ENCODE peak calls at places on chromosome 12, in six cellular contexts. W is PC-9, J is psoas muscle, R is GM12865, X is neural progenitor cell, D is lower leg skin. K is an unnamed sample.

GRCh38 chr12:124406043-124406442 is 111.2 kb downstream of the RFLNA start:
- DNase-seq in J (no peak), D (no peak), X (no peak), W (no peak), R (no peak), K (no peak)

GRCh38 chr12:29889737-29890136 is 106.0 kb upstream of the TMTC1 start:
- DNase-seq in W (no peak), X (peak), J (peak), R (peak), D (no peak), K (no peak)

GRCh38 chr12:71441350-71441748 is 1.8 kb downstream of the LGR5 start:
- DNase-seq in R (no peak), J (no peak), D (no peak), W (no peak), X (no peak), K (no peak)

GRCh38 chr12:38771871-38772270 is 133.5 kb downstream of the CPNE8 start:
- DNase-seq in R (peak), W (no peak), J (no peak), D (no peak), X (no peak), K (no peak)

GRCh38 chr12:108822458-108823205 is 34.8 kb downstream of the SSH1 start:
- DNase-seq in J (no peak), W (peak), D (no peak), X (no peak), R (no peak), K (no peak)

GRCh38 chr12:74957636-74958035 is 252.0 kb downstream of the KCNC2 start:
- DNase-seq in J (no peak), R (no peak), X (no peak), W (no peak), D (no peak), K (no peak)

GRCh38 chr12:119980247-119980646 is 8.8 kb upstream of the BICDL1 start:
- DNase-seq in W (no peak), J (no peak), D (no peak), R (no peak), X (no peak), K (no peak)

GRCh38 chr12:64236549-64236948 is 14.5 kb upstream of the KICS2 start:
- DNase-seq in J (no peak), R (no peak), W (no peak), X (no peak), D (no peak), K (no peak)

GRCh38 chr12:123533672-123534643 is at the start of gene RILPL1:
- DNase-seq in W (peak), J (peak), D (peak), X (peak), R (peak), K (no peak)

GRCh38 chr12:56763753-56764657 is 881 bp downstream of the HSD17B6 start:
- DNase-seq in D (no peak), R (no peak), X (no peak), J (no peak), W (peak), K (peak)

DNA sequence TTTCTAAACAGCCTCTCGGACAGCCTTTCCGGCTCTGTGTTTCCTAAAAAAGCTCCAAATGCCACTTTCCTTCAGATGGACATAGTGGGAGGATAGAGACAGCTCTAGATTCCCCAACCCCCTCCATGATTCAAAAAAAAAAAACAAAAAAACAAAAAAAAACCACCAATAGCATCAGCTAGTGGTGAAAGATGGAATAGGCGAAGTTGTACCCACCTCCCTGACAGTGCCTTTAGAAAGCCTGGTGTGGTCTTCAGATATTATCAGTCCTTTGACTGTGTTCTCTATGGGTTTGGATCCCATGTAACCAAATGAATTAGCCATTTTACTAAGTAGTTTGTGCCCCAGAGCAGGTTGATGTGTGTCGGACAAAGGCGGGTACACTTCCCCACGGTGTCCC is 94.1 kb downstream of the PHETA1 start:
- DNase-seq in W (no peak), X (peak), D (no peak), J (no peak), R (no peak), K (no peak)
- TF ChIP-seq CTCF in W (peak), X (peak), D (no peak), J (no peak), R (peak), K (peak)

GRCh38 chr12:11771895-11772502 is 122.5 kb downstream of the ETV6 start:
- DNase-seq in X (no peak), D (no peak), J (no peak), R (peak), W (peak), K (peak)

GRCh38 chr12:11769723-11770514 is 120.4 kb downstream of the ETV6 start:
- DNase-seq in W (no peak), J (no peak), D (no peak), X (no peak), R (no peak), K (no peak)

GRCh38 chr12:11777962-11778361 is 128.5 kb downstream of the ETV6 start:
- DNase-seq in D (no peak), X (no peak), R (no peak), J (no peak), W (no peak), K (no peak)

GRCh38 chr12:11771356-11771755 is 121.9 kb downstream of the ETV6 start:
- DNase-seq in W (no peak), X (no peak), J (no peak), R (peak), D (no peak), K (no peak)

DNA sequence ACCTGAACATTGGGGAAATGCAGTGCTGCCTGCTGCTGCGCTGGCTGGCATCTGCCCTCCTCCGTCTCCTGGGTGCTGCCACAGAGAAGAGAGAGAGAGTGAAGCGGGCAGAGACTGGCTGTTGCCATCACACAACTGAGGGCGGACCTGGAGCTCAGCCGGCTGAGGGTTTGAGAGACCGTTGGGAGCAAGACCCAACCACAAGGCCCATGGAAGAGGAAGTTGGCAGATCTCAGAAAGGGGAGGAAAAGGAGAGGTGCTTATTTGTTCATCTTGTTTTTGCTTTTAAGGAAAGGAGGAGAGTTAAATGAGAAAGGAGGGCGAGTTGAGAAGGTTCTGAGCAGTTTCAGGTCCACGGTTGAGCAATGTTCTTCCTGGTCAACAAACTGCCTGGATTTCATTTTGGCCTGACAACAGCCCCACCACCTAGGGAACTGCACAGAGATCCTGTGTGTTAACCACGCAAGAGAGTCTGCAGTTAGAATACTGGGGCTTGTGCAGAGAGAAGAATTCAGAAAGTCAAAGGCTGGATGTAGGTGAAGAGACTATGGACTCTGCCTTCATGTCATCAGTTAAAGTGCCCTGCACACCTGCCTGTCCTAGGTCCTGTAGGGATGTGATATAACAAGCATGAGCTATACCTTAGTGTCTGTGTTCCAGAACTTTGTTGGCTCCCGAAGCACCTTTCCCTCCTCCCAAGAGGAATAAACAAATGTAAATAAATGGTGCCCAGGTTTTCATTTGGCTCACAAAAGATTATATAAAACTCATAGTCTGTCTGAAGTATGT is 124.6 kb downstream of the ETV6 start:
- DNase-seq in D (no peak), J (no peak), W (no peak), X (no peak), R (no peak), K (no peak)
- H3K4me3 ChIP-seq in D (no peak), J (no peak), W (no peak), X (no peak), R (no peak), K (no peak)

GRCh38 chr12:20946732-20947131 is 136.2 kb downstream of the SLCO1B3 start:
- DNase-seq in R (peak), X (peak), D (no peak), J (no peak), W (no peak), K (no peak)

DNA sequence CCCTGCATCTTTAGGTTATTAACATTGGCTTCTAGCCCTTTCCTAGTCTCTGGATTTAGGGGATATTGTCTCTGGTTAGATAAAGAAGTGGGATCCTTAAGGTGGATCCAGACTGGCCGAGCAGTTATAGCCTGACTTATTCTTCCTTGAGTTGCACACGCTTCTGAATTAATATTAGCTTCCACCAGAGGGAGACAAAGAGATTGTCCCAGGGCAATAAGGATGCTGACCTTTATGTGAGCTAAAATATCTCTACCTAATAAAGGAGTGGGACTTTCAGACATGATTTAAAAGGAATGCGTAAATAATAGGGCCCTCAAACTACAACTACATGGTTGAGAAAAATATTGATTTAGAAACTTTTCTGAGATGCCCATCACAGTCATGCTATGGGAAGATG is 139.7 kb downstream of the SLCO1B3 start:
- DNase-seq in J (no peak), W (no peak), X (peak), R (peak), D (no peak), K (no peak)
- TF ChIP-seq CTCF in J (no peak), W (peak), X (peak), R (peak), D (no peak), K (peak)

DNA sequence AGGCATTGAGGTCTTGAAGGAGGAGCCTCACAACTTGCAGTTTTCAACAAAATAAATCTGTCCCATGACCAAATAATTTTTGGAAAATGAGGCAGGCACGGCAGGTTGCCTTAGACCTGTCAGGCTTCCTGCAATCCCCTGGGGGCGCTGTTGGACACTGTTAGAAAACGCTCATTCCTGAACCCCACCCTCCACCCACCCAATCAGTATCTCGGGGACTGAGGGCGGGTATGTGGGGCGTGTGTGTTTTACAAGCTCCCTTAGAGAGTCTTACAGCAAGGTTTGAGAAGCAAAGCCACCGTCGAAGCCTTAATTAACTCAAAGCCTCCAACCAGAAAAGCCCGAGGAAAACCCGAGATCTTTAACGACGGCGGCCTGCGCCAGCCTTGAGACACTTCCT is 122.8 kb downstream of the GLT1D1 start:
- DNase-seq in D (no peak), R (peak), J (no peak), W (no peak), X (peak), K (no peak)
- H3K4me3 ChIP-seq in D (no peak), R (no peak), J (no peak), W (no peak), X (peak), K (no peak)

DNA sequence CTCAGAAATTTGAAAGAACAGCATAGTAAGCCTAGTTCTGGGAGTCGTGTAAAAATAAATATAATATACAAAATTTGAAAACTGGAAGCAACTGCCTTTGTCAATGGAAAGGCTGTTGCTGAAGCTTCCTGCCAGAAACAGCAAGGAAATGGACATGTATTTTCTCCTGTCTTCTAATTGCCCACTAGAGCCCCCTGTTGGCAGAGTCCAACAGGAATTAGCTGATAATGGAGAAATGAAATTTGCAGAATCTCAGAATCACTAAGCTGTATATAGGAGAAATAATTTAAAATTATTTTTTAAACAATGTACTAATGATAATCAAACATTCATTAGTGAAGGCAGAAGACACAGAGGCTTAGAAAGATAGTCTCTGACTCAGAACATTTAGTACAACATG is 414.8 kb downstream of the SLC6A15 start:
- DNase-seq in W (no peak), D (no peak), R (peak), X (peak), J (no peak), K (no peak)
- TF ChIP-seq CTCF in W (no peak), D (no peak), R (peak), X (peak), J (no peak), K (peak)

GRCh38 chr12:93595336-93595735 is 22.9 kb downstream of the SOCS2 start:
- DNase-seq in D (no peak), R (no peak), W (no peak), J (no peak), X (no peak), K (no peak)
- H3K4me3 ChIP-seq in D (no peak), R (no peak), W (no peak), J (peak), X (no peak), K (no peak)

DNA sequence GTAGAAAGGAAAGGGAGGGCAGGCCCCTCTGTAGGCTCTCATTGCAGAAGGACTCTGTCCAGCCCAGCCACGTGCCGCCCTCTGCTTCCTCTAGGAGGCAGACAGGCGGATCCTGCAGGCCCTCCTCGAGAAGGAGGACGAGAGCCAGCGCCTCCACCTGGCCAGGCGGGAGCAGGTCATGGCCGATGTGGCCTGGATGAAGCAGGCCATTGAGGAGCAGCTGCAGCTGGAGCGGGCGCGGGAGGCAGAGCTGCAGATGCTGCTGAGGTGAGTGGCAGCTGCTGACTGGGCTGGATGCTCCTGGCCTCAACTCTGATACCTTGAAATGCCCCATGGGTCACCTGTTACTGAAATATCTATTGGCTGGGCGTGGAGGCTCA is 10.9 kb downstream of the TCHP start:
- DNase-seq in J (no peak), X (peak), W (no peak), D (no peak), R (peak), K (no peak)
- TF ChIP-seq CTCF in J (no peak), X (peak), W (peak), D (no peak), R (peak), K (peak)

GRCh38 chr12:132888852-132889251 is 1.4 kb upstream of the CHFR start:
- DNase-seq in J (no peak), R (no peak), D (no peak), W (no peak), X (peak), K (no peak)
- H3K4me3 ChIP-seq in J (peak), R (peak), D (no peak), W (peak), X (peak), K (no peak)

GRCh38 chr12:62631531-62632520 is 165.2 kb downstream of the MON2 start:
- DNase-seq in W (peak), J (peak), X (peak), D (peak), R (peak), K (no peak)
- TF ChIP-seq CTCF in W (no peak), J (peak), X (peak), D (no peak), R (peak), K (peak)

K was measured in epithelial cell of proximal tubule.